ENCODE peak calls at places on chromosomes 4 and X, in seven cellular contexts. G is fibroblast of lung, O is HT-29, C is mucosa of descending colon, K is HCT116, F is NCI-H774, S is amygdala. J is an unnamed sample.

GRCh38 chr4:47154816-47155370 is 123.5 kb downstream of the GABRB1 start:
- DNase-seq in G (no peak), O (no peak), C (no peak), K (no peak), F (no peak), S (no peak), J (no peak)

GRCh38 chrX:40018021-40018420 is 79.7 kb downstream of the BCOR start:
- DNase-seq in G (no peak), O (no peak), C (no peak), K (no peak), F (no peak), S (no peak), J (no peak)

GRCh38 chr4:105569014-105569850 is 16.8 kb downstream of the ARHGEF38 start:
- DNase-seq in G (no peak), O (no peak), C (no peak), K (no peak), F (peak), S (no peak), J (no peak)

GRCh38 chr4:144449623-144450022 is 196.3 kb upstream of the HHIP start:
- DNase-seq in G (peak), O (no peak), C (no peak), K (no peak), F (no peak), S (no peak), J (no peak)

GRCh38 chr4:123616970-123617392 is 220.4 kb downstream of the SPRY1 start:
- DNase-seq in G (no peak), O (peak), C (no peak), K (no peak), F (peak), S (peak), J (peak)

GRCh38 chr4:178781779-178782178 is 1339.5 kb upstream of the AGA start:
- DNase-seq in G (no peak), O (no peak), C (no peak), K (no peak), F (no peak), S (no peak), J (no peak)

GRCh38 chrX:153674219-153674851 is 722 bp upstream of the PNCK start:
- DNase-seq in G (no peak), O (no peak), C (no peak), K (no peak), F (no peak), S (no peak), J (no peak)

GRCh38 chrX:101191217-101191750 is 28.3 kb upstream of the DRP2 start:
- DNase-seq in G (no peak), O (no peak), C (peak), K (no peak), F (no peak), S (no peak), J (no peak)

GRCh38 chrX:18026171-18026570 is 165.1 kb upstream of the RAI2 start:
- DNase-seq in G (peak), O (no peak), C (no peak), K (no peak), F (peak), S (no peak), J (no peak)

GRCh38 chr4:23945521-23946017 is 55.7 kb upstream of the PPARGC1A start:
- DNase-seq in G (peak), O (peak), C (no peak), K (no peak), F (no peak), S (no peak), J (no peak)

GRCh38 chrX:42955349-42955748 is 177.4 kb upstream of the PPP1R2C start:
- DNase-seq in G (no peak), O (no peak), C (no peak), K (no peak), F (no peak), S (no peak), J (no peak)

GRCh38 chrX:50103866-50104566 is 96.8 kb downstream of the AKAP4 start:
- DNase-seq in G (no peak), O (no peak), C (no peak), K (no peak), F (no peak), S (no peak), J (no peak)

GRCh38 chr4:78780093-78780492 is 3.9 kb downstream of the BMP2K start:
- DNase-seq in G (no peak), O (no peak), C (no peak), K (no peak), F (no peak), S (no peak), J (no peak)

GRCh38 chr4:122588453-122589238 is 32.2 kb downstream of the IL21 start:
- DNase-seq in G (peak), O (no peak), C (no peak), K (no peak), F (no peak), S (no peak), J (no peak)

GRCh38 chr4:64230709-64231310 is 178.4 kb downstream of the TECRL start:
- DNase-seq in G (peak), O (peak), C (no peak), K (peak), F (no peak), S (no peak), J (no peak)

GRCh38 chr4:101695176-101695575 is 95.4 kb upstream of the BANK1 start:
- DNase-seq in G (no peak), O (no peak), C (no peak), K (no peak), F (no peak), S (no peak), J (no peak)

GRCh38 chr4:44927361-44928061 is 201.2 kb upstream of the GNPDA2 start:
- DNase-seq in G (peak), O (peak), C (no peak), K (peak), F (peak), S (no peak), J (no peak)

GRCh38 chr4:5989236-5990225 is 28.7 kb downstream of the C4orf50 start:
- DNase-seq in G (no peak), O (no peak), C (no peak), K (no peak), F (no peak), S (no peak), J (no peak)

GRCh38 chrX:63408050-63408449 is 56.9 kb upstream of the SPIN4 start:
- DNase-seq in G (no peak), O (no peak), C (no peak), K (no peak), F (no peak), S (no peak), J (no peak)

GRCh38 chr4:153067376-153067775 is 131.3 kb downstream of the FHDC1 start:
- DNase-seq in G (peak), O (peak), C (no peak), K (no peak), F (no peak), S (no peak), J (no peak)

GRCh38 chrX:147565239-147565638 is 346.5 kb upstream of the FMR1 start:
- DNase-seq in G (peak), O (no peak), C (no peak), K (no peak), F (no peak), S (no peak), J (no peak)

GRCh38 chr4:158371158-158371557 is 150.5 kb upstream of the RXFP1 start:
- DNase-seq in G (peak), O (no peak), C (no peak), K (no peak), F (no peak), S (no peak), J (no peak)

GRCh38 chr4:89056953-89057398 is at the start of gene FAM13A:
- DNase-seq in G (peak), O (peak), C (peak), K (peak), F (no peak), S (peak), J (no peak)

GRCh38 chr4:118351851-118352827 is 664 bp downstream of the PRSS12 start:
- DNase-seq in G (peak), O (no peak), C (peak), K (peak), F (peak), S (no peak), J (no peak)

GRCh38 chr4:17033256-17034245 is 135.1 kb upstream of the LDB2 start:
- DNase-seq in G (peak), O (no peak), C (no peak), K (no peak), F (no peak), S (no peak), J (no peak)

GRCh38 chr4:154822775-154823174 is 41.7 kb downstream of the RBM46 start:
- DNase-seq in G (peak), O (no peak), C (no peak), K (no peak), F (no peak), S (no peak), J (no peak)

GRCh38 chr4:102734591-102735385 is 26.0 kb downstream of the MANBA start:
- DNase-seq in G (peak), O (no peak), C (no peak), K (no peak), F (no peak), S (no peak), J (no peak)

GRCh38 chr4:35772291-35772690 is 472.0 kb downstream of the ARAP2 start:
- DNase-seq in G (no peak), O (no peak), C (no peak), K (no peak), F (no peak), S (no peak), J (no peak)